ENCODE peak calls at places on chromosomes 7 and 10, in nine cellular contexts. C is caudate nucleus, X is Caki2, O is T-cell, F is adipocyte, U is amygdala, B is lower lobe of right lung, J is WTC11, Y is left cardiac atrium. Q is an unnamed sample.

GRCh38 chr10:100515612-100516011 is 4.0 kb downstream of the SEC31B start:
- DNase-seq in C (no peak), X (no peak), O (no peak), F (no peak), U (no peak), B (no peak), J (no peak), Y (no peak), Q (no peak)

GRCh38 chr10:71797533-71798307 is 24.4 kb upstream of the VSIR start:
- DNase-seq in C (no peak), X (no peak), O (no peak), F (no peak), U (no peak), B (no peak), J (no peak), Y (no peak), Q (no peak)

GRCh38 chr10:96971324-96971723 is 139.2 kb downstream of the LCOR start:
- DNase-seq in C (no peak), X (no peak), O (no peak), F (no peak), U (no peak), B (no peak), J (no peak), Y (no peak), Q (no peak)

GRCh38 chr7:1663857-1664651 is 6.0 kb upstream of the ELFN1 start:
- DNase-seq in C (no peak), X (no peak), O (no peak), F (no peak), U (no peak), B (peak; percentile 49), J (peak; percentile 55), Y (no peak), Q (no peak)

GRCh38 chr10:60281792-60282353 is 107.8 kb downstream of the ANK3 start:
- DNase-seq in C (no peak), X (peak; percentile 77), O (no peak), F (no peak), U (no peak), B (no peak), J (no peak), Y (no peak), Q (no peak)

GRCh38 chr10:7475046-7475860 is 64.4 kb upstream of the SFMBT2 start:
- DNase-seq in C (no peak), X (no peak), O (no peak), F (no peak), U (peak; percentile 34), B (no peak), J (peak; percentile 50), Y (peak; percentile 40), Q (no peak)

GRCh38 chr10:17454181-17454800 is at the start of gene ST8SIA6:
- DNase-seq in C (no peak), X (no peak), O (peak; percentile 31), F (peak; percentile 85), U (no peak), B (peak; percentile 59), J (peak; percentile 66), Y (peak; percentile 61), Q (peak; percentile 92)

GRCh38 chr10:98055875-98056516 is 25.6 kb upstream of the CRTAC1 start:
- DNase-seq in C (no peak), X (peak; percentile 52), O (no peak), F (peak; percentile 5), U (no peak), B (no peak), J (peak; percentile 74), Y (no peak), Q (no peak)

GRCh38 chr7:81170291-81170690 is 251.4 kb upstream of the SEMA3C start:
- DNase-seq in C (no peak), X (no peak), O (no peak), F (peak; percentile 31), U (no peak), B (no peak), J (no peak), Y (no peak), Q (no peak)

GRCh38 chr7:116502201-116503096 is 2.9 kb downstream of the CAV2 start:
- DNase-seq in C (no peak), X (peak; percentile 68), O (no peak), F (no peak), U (no peak), B (no peak), J (no peak), Y (no peak), Q (no peak)

GRCh38 chr7:132939495-132939894 is 142.4 kb downstream of the CHCHD3 start:
- DNase-seq in C (no peak), X (no peak), O (no peak), F (no peak), U (no peak), B (no peak), J (no peak), Y (no peak), Q (no peak)

GRCh38 chr7:25240896-25241295 is 12.6 kb upstream of the NPVF start:
- DNase-seq in C (no peak), X (no peak), O (no peak), F (no peak), U (no peak), B (no peak), J (no peak), Y (no peak), Q (no peak)

GRCh38 chr7:34133356-34133982 is 228.1 kb downstream of the BMPER start:
- DNase-seq in C (no peak), X (no peak), O (no peak), F (peak; percentile 62), U (no peak), B (no peak), J (no peak), Y (no peak), Q (peak; percentile 88)

GRCh38 chr10:30502266-30503058 is 68.5 kb downstream of the MAP3K8 start:
- DNase-seq in C (no peak), X (no peak), O (peak; percentile 50), F (peak; percentile 68), U (no peak), B (no peak), J (no peak), Y (no peak), Q (peak; percentile 73)

GRCh38 chr10:11823122-11823988 is at the start of gene PROSER2:
- DNase-seq in C (no peak), X (peak; percentile 71), O (peak; percentile 23), F (peak; percentile 83), U (no peak), B (peak; percentile 78), J (peak; percentile 47), Y (peak; percentile 76), Q (peak; percentile 94)

GRCh38 chr10:102832987-102833386 is 4.2 kb downstream of the CYP17A1 start:
- DNase-seq in C (no peak), X (no peak), O (no peak), F (peak; percentile 9), U (no peak), B (no peak), J (no peak), Y (no peak), Q (peak; percentile 67)

GRCh38 chr10:77836299-77836820 is 90.2 kb downstream of the DLG5 start:
- DNase-seq in C (peak; percentile 11), X (no peak), O (peak; percentile 83), F (no peak), U (peak; percentile 13), B (peak; percentile 74), J (no peak), Y (peak; percentile 73), Q (peak; percentile 77)

GRCh38 chr7:112858838-112859237 is 68.6 kb upstream of the TMEM168 start:
- DNase-seq in C (no peak), X (no peak), O (no peak), F (no peak), U (no peak), B (no peak), J (no peak), Y (no peak), Q (no peak)

GRCh38 chr7:26102176-26102575 is 49.8 kb upstream of the NFE2L3 start:
- DNase-seq in C (no peak), X (no peak), O (no peak), F (no peak), U (no peak), B (no peak), J (no peak), Y (no peak), Q (no peak)

GRCh38 chr7:132213583-132213982 is 362.7 kb downstream of the PLXNA4 start:
- DNase-seq in C (no peak), X (no peak), O (no peak), F (no peak), U (no peak), B (no peak), J (no peak), Y (no peak), Q (no peak)

GRCh38 chr10:86635402-86635801 is 18.9 kb upstream of the OPN4 start:
- DNase-seq in C (no peak), X (no peak), O (no peak), F (peak; percentile 82), U (no peak), B (no peak), J (no peak), Y (no peak), Q (peak; percentile 85)

GRCh38 chr7:43767311-43767710 is 8.8 kb downstream of the BLVRA start:
- DNase-seq in C (no peak), X (no peak), O (no peak), F (no peak), U (no peak), B (no peak), J (no peak), Y (no peak), Q (no peak)

GRCh38 chr7:33075818-33076483 is 13.4 kb upstream of the NT5C3A start:
- DNase-seq in C (no peak), X (no peak), O (no peak), F (no peak), U (no peak), B (no peak), J (no peak), Y (no peak), Q (no peak)

GRCh38 chr7:98559219-98559618 is 57.9 kb upstream of the NPTX2 start:
- DNase-seq in C (no peak), X (no peak), O (no peak), F (no peak), U (no peak), B (no peak), J (no peak), Y (no peak), Q (no peak)

GRCh38 chr7:55784151-55784550 is 78.4 kb downstream of the SEPTIN14 start:
- DNase-seq in C (no peak), X (no peak), O (no peak), F (no peak), U (no peak), B (no peak), J (no peak), Y (no peak), Q (no peak)

GRCh38 chr7:75732764-75733630 is 5.7 kb downstream of the HIP1 start:
- DNase-seq in C (no peak), X (peak; percentile 97), O (no peak), F (peak; percentile 81), U (no peak), B (no peak), J (no peak), Y (no peak), Q (peak; percentile 87)

GRCh38 chr7:97272237-97272975 is 154.9 kb downstream of the SDHAF3 start:
- DNase-seq in C (no peak), X (no peak), O (no peak), F (no peak), U (no peak), B (no peak), J (no peak), Y (no peak), Q (no peak)

GRCh38 chr7:146960747-146961416 is 844.3 kb downstream of the CNTNAP2 start:
- DNase-seq in C (no peak), X (peak; percentile 30), O (no peak), F (no peak), U (no peak), B (no peak), J (peak; percentile 52), Y (no peak), Q (no peak)

GRCh38 chr7:141551080-141551772 is at the start of gene AGK:
- DNase-seq in C (no peak), X (peak; percentile 50), O (peak; percentile 55), F (peak; percentile 90), U (peak; percentile 69), B (peak; percentile 78), J (peak; percentile 82), Y (peak; percentile 77), Q (peak; percentile 94)

GRCh38 chr7:30920021-30920583 is 8.4 kb downstream of the AQP1 start:
- DNase-seq in C (no peak), X (no peak), O (no peak), F (peak; percentile 27), U (no peak), B (peak; percentile 29), J (peak; percentile 5), Y (peak; percentile 36), Q (peak; percentile 70)

GRCh38 chr7:38686888-38687287 is 55.7 kb upstream of the AMPH start:
- DNase-seq in C (no peak), X (no peak), O (no peak), F (peak; percentile 70), U (no peak), B (no peak), J (no peak), Y (no peak), Q (no peak)